ENCODE peak calls at places on chromosomes 3 and 15, in nine cellular contexts. U, M, N, G, A, C, Z, B and I are unnamed samples.

GRCh38 chr3:163779396-163780344 is 1298.6 kb downstream of the SI start:
- DNase-seq in B (no peak), A (peak; percentile 47), Z (no peak), G (no peak), N (no peak), C (no peak), M (no peak), U (no peak), I (no peak)

GRCh38 chr15:28023933-28024888 is 74.9 kb downstream of the OCA2 start:
- DNase-seq in A (no peak), Z (no peak), C (no peak), G (no peak), B (no peak), N (no peak), M (no peak), U (no peak), I (peak; percentile 7)

GRCh38 chr15:58590901-58591300 is 158.6 kb downstream of the ADAM10 start:
- DNase-seq in G (no peak), M (no peak), U (no peak), C (no peak), B (no peak), A (no peak), N (no peak), Z (no peak), I (no peak)

GRCh38 chr3:71269896-71270295 is 313.6 kb downstream of the FOXP1 start:
- DNase-seq in C (no peak), U (no peak), B (no peak), G (no peak), Z (no peak), M (no peak), A (no peak), N (no peak), I (no peak)

GRCh38 chr3:56999547-56999946 is 60.9 kb upstream of the SPATA12 start:
- DNase-seq in Z (no peak), N (no peak), M (no peak), A (no peak), U (no peak), C (no peak), G (peak; percentile 29), B (no peak), I (no peak)

GRCh38 chr3:132256984-132257383 is 60.2 kb upstream of the ACP3 start:
- DNase-seq in B (no peak), N (peak; percentile 51), G (peak; percentile 86), M (no peak), U (peak; percentile 37), Z (no peak), C (no peak), A (peak; percentile 62), I (no peak)

GRCh38 chr3:88986834-88987233 is 120.6 kb upstream of the EPHA3 start:
- DNase-seq in A (no peak), C (no peak), U (peak; percentile 93), N (peak; percentile 67), G (peak; percentile 10), B (no peak), M (no peak), Z (peak; percentile 65), I (no peak)

GRCh38 chr3:111069974-111070751 is 1.5 kb upstream of the NECTIN3 start:
- DNase-seq in U (no peak), G (peak; percentile 18), A (no peak), N (peak; percentile 26), C (no peak), B (no peak), Z (no peak), M (no peak), I (no peak)

GRCh38 chr3:45174234-45174633 is 28.1 kb upstream of the CDCP1 start:
- DNase-seq in B (no peak), C (no peak), G (no peak), N (no peak), A (no peak), Z (no peak), U (no peak), M (no peak), I (no peak)

GRCh38 chr3:45170071-45170470 is 23.9 kb upstream of the CDCP1 start:
- DNase-seq in M (no peak), N (no peak), Z (no peak), U (no peak), C (no peak), G (no peak), B (no peak), A (no peak), I (no peak)

GRCh38 chr3:45173776-45174175 is 27.6 kb upstream of the CDCP1 start:
- DNase-seq in B (no peak), A (no peak), Z (no peak), M (no peak), C (no peak), G (no peak), U (no peak), N (no peak), I (no peak)

GRCh38 chr3:45168451-45168850 is 22.3 kb upstream of the CDCP1 start:
- DNase-seq in G (no peak), M (no peak), Z (no peak), C (no peak), B (no peak), A (no peak), U (no peak), N (no peak), I (no peak)

DNA sequence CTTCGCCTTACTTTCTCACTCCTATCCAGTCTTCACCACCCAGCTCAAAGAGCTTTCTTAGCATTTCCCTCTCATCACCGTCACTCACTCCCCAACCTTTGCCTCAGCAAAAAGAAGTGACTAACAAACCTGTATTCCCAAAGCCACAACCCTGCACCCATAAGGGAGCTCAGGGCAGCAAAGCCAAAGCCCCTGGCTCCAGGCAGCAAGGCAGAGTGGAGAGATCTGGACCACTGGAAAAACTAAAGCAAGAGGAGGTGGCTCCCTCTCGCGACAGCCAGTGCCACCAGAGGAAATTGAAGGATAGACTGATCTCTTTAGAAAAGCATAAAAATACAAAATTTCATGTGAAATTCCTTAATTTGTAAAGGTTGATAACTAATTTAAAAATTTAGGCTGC is 25.1 kb upstream of the CDCP1 start:
- DNase-seq in A (no peak), N (no peak), U (no peak), C (no peak), Z (no peak), M (no peak), B (no peak), G (no peak), I (no peak)
- TF ChIP-seq CTCF in A (peak; percentile 20), N (no peak), U (no peak), C (no peak), Z (no peak), M (no peak), B (no peak), G (no peak), I (no peak)

GRCh38 chr3:130892759-130893239 is 1.1 kb upstream of the ATP2C1 start:
- DNase-seq in M (peak; percentile 63), N (peak; percentile 85), U (peak; percentile 74), A (peak; percentile 47), Z (no peak), G (peak; percentile 87), C (no peak), B (peak; percentile 73), I (peak; percentile 79)

GRCh38 chr3:130895690-130896089 is 1.8 kb downstream of the ATP2C1 start:
- DNase-seq in U (peak; percentile 3), C (no peak), A (no peak), B (no peak), N (no peak), M (no peak), Z (no peak), G (no peak), I (no peak)

GRCh38 chr3:130894130-130894872 is 417 bp downstream of the ATP2C1 start:
- DNase-seq in A (peak; percentile 40), Z (no peak), M (no peak), C (peak; percentile 82), B (peak; percentile 4), G (peak; percentile 23), U (no peak), N (peak; percentile 26), I (peak; percentile 46)

GRCh38 chr3:130894873-130895330 is 1.0 kb downstream of the ATP2C1 start:
- DNase-seq in U (peak; percentile 19), M (no peak), Z (no peak), G (peak; percentile 34), A (no peak), C (no peak), B (no peak), N (peak; percentile 27), I (no peak)

DNA sequence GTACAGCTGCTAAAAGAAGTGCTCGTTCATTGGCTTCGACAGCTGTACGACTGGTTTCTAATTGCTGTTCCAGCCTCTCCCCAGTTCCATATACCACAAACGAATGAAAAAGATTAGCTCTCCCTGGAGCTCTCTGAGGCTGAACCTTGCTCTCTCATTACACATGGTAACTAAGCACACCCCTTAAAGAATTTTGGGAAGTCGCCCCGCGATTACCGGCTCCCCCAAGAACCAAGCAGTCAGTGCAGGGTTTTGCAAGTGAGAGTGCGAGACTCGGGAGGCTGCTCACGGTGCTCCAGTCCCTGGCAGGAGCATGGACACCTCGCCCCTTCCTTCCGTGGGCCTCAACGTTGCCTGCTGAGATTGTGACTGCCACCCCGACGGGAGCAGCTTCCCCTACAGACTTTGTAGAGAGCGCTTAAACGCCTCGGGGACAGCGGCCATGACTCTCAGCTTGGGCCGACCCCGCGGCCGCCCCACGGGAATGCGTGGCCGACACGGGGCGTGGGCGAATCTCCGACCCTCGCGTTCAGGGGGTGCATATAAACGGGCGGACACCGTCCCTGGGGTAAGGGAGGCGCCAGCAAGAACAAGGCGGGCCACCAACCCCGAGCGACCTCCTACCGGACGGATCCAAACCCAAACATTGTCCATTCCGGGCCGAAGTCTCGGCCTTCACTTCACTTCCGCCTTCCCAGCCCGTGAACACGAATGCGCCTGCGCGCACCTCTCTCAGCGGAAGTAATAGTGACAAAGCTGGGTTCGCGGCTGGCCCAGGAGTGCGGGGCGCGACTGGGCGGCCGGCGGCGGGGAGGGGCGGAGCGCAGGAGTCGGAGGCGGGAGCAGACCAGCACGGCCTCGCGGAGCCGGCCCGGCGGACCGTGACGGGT is at the start of gene ATP2C1:
- DNase-seq in Z (peak; percentile 55), G (peak; percentile 98), U (peak; percentile 95), M (peak; percentile 87), C (peak; percentile 98), B (peak; percentile 71), N (peak; percentile 95), A (peak; percentile 95), I (peak; percentile 96)
- TF ChIP-seq CTCF in Z (peak; percentile 4), G (no peak), U (no peak), M (no peak), C (no peak), B (no peak), N (no peak), A (peak; percentile 42), I (no peak)

GRCh38 chr3:143328459-143328858 is 208.9 kb downstream of the CHST2 start:
- DNase-seq in C (no peak), M (no peak), G (no peak), B (no peak), U (no peak), N (no peak), A (no peak), Z (no peak), I (no peak)

GRCh38 chr3:143330316-143330868 is 210.8 kb downstream of the CHST2 start:
- DNase-seq in B (no peak), U (no peak), Z (no peak), G (no peak), A (no peak), C (no peak), N (no peak), M (no peak), I (no peak)

GRCh38 chr3:143326983-143327382 is 207.4 kb downstream of the CHST2 start:
- DNase-seq in Z (no peak), G (no peak), B (no peak), M (no peak), U (no peak), A (no peak), N (no peak), C (no peak), I (no peak)

GRCh38 chr3:143329567-143330164 is 210.1 kb downstream of the CHST2 start:
- DNase-seq in Z (no peak), B (no peak), C (no peak), U (no peak), N (peak; percentile 29), G (peak; percentile 46), A (peak; percentile 33), M (no peak), I (no peak)

GRCh38 chr3:143327388-143327787 is 207.8 kb downstream of the CHST2 start:
- DNase-seq in G (no peak), Z (no peak), A (no peak), C (no peak), U (no peak), N (no peak), M (no peak), B (no peak), I (no peak)
- TF ChIP-seq CTCF in G (peak; percentile 15), Z (peak; percentile 16), A (no peak), C (no peak), U (peak; percentile 11), N (peak; percentile 21), M (no peak), B (no peak), I (no peak)

GRCh38 chr3:13762931-13763330 is 116.9 kb downstream of the WNT7A start:
- DNase-seq in Z (no peak), N (no peak), A (no peak), U (no peak), G (no peak), M (no peak), B (no peak), C (no peak), I (no peak)
- TF ChIP-seq CTCF in Z (peak; percentile 20), N (no peak), A (peak; percentile 52), U (no peak), G (no peak), M (no peak), B (no peak), C (no peak), I (no peak)